ENCODE peak calls at places on chromosomes 2 and 18, in four cellular contexts. Y is activated T-helper 1 cell treated with Interleukin-2 at 50 U/mL for 16 hours, H is H4, P is COLO829. R is an unnamed sample.

GRCh38 chr2:234005126-234005525 is 45.4 kb upstream of the SPP2 start:
- DNase-seq in H (no peak), P (no peak), Y (no peak), R (no peak)

GRCh38 chr2:12759248-12759647 is 42.5 kb downstream of the TRIB2 start:
- DNase-seq in P (no peak), H (peak), Y (no peak), R (peak)

GRCh38 chr2:30527411-30527810 is 80.4 kb downstream of the LCLAT1 start:
- DNase-seq in Y (no peak), H (no peak), P (no peak), R (no peak)

GRCh38 chr2:187002242-187002641 is 153.3 kb upstream of the ZSWIM2 start:
- DNase-seq in Y (no peak), H (no peak), P (no peak), R (no peak)

GRCh38 chr2:166494140-166494544 is at the start of gene SCN7A:
- DNase-seq in P (peak), Y (no peak), H (no peak), R (peak)

GRCh38 chr2:21371499-21372003 is 247.8 kb downstream of the TDRD15 start:
- DNase-seq in H (no peak), P (no peak), Y (no peak), R (no peak)

GRCh38 chr2:73020657-73021370 is 50.7 kb downstream of the SFXN5 start:
- DNase-seq in H (no peak), Y (no peak), P (peak), R (no peak)

GRCh38 chr2:201580486-201580885 is 62.8 kb downstream of the TMEM237 start:
- DNase-seq in H (peak), Y (no peak), P (no peak), R (no peak)

GRCh38 chr2:55581435-55581834 is 36.0 kb downstream of the PPP4R3B start:
- DNase-seq in H (no peak), Y (no peak), P (no peak), R (no peak)

GRCh38 chr18:77911973-77912372 is 662.3 kb downstream of the GALR1 start:
- DNase-seq in P (no peak), H (no peak), Y (no peak), R (peak)

GRCh38 chr2:172516299-172516698 is 39.6 kb upstream of the PDK1 start:
- DNase-seq in P (no peak), H (peak), Y (no peak), R (no peak)

GRCh38 chr2:157364257-157364974 is 38.8 kb upstream of the ERMN start:
- DNase-seq in Y (no peak), P (no peak), H (no peak), R (no peak)

GRCh38 chr2:215369191-215369760 is 57.4 kb downstream of the ATIC start:
- DNase-seq in Y (no peak), H (no peak), P (no peak), R (no peak)

GRCh38 chr2:27191107-27191829 is 20.6 kb upstream of the ATRAID start:
- DNase-seq in H (peak), P (no peak), Y (no peak), R (peak)

GRCh38 chr2:30252723-30253688 is 21.7 kb downstream of the LBH start:
- DNase-seq in Y (no peak), P (peak), H (peak), R (peak)

GRCh38 chr2:198880421-198880820 is 577.3 kb downstream of the SATB2 start:
- DNase-seq in Y (no peak), H (no peak), P (no peak), R (no peak)

R was measured in SJCRH30.